ENCODE peak calls at places on chromosomes 16 and 17, in seven cellular contexts. M is GM06990, N is A549, T is IMR-90, V is kidney epithelial cell, Z is adrenal gland, S is lower lobe of right lung. J is an unnamed sample.
A peak's percentile ranks its signal among the peaks of the same experiment; 100 is the strongest.

GRCh38 chr17:17362531-17362930 is 59.4 kb downstream of the NT5M start:
- DNase-seq in M (no peak), N (no peak), T (no peak), V (no peak), Z (no peak), S (no peak), J (no peak)

GRCh38 chr17:338442-339192 is 14.0 kb downstream of the RPH3AL start:
- DNase-seq in M (no peak), N (no peak), T (no peak), V (no peak), Z (peak; percentile 85), S (no peak), J (no peak)

GRCh38 chr16:86609115-86609514 is 30.8 kb downstream of the FOXL1 start:
- DNase-seq in M (no peak), N (no peak), T (peak; percentile 94), V (peak; percentile 77), Z (no peak), S (no peak), J (peak; percentile 94)

GRCh38 chr17:8013731-8014557 is 11.5 kb downstream of the GUCY2D start:
- DNase-seq in M (no peak), N (no peak), T (no peak), V (no peak), Z (no peak), S (no peak), J (no peak)

GRCh38 chr16:2308089-2308962 is 32.2 kb downstream of the ABCA3 start:
- DNase-seq in M (no peak), N (no peak), T (no peak), V (no peak), Z (no peak), S (no peak), J (no peak)

GRCh38 chr16:86300746-86301480 is 209.4 kb upstream of the FOXF1 start:
- DNase-seq in M (no peak), N (no peak), T (peak; percentile 85), V (no peak), Z (no peak), S (no peak), J (no peak)

GRCh38 chr17:2337811-2338657 is 733 bp downstream of the SGSM2 start:
- DNase-seq in M (peak; percentile 76), N (peak; percentile 91), T (peak; percentile 44), V (no peak), Z (peak; percentile 74), S (peak; percentile 82), J (no peak)

GRCh38 chr16:13425840-13426239 is 494.1 kb upstream of the ERCC4 start:
- DNase-seq in M (no peak), N (no peak), T (no peak), V (no peak), Z (no peak), S (no peak), J (no peak)

GRCh38 chr17:61874075-61874474 is 10.7 kb upstream of the BRIP1 start:
- DNase-seq in M (no peak), N (no peak), T (no peak), V (no peak), Z (no peak), S (no peak), J (no peak)

GRCh38 chr17:37117743-37118142 is 169.0 kb downstream of the AATF start:
- DNase-seq in M (no peak), N (no peak), T (no peak), V (no peak), Z (no peak), S (no peak), J (no peak)

GRCh38 chr17:18961634-18962493 is 9.9 kb downstream of the SLC5A10 start:
- DNase-seq in M (peak; percentile 40), N (peak; percentile 66), T (peak; percentile 43), V (no peak), Z (no peak), S (no peak), J (no peak)

GRCh38 chr17:57527437-57528083 is 217.5 kb downstream of the CCDC182 start:
- DNase-seq in M (no peak), N (no peak), T (no peak), V (no peak), Z (no peak), S (no peak), J (no peak)

GRCh38 chr16:70665113-70665694 is 18.8 kb downstream of the IL34 start:
- DNase-seq in M (no peak), N (no peak), T (no peak), V (no peak), Z (no peak), S (no peak), J (no peak)

GRCh38 chr16:997440-998051 is 16.0 kb downstream of the SOX8 start:
- DNase-seq in M (no peak), N (peak; percentile 72), T (peak; percentile 41), V (no peak), Z (no peak), S (no peak), J (no peak)

GRCh38 chr16:525520-526180 is 1.9 kb upstream of the CAPN15 start:
- DNase-seq in M (peak; percentile 72), N (peak; percentile 68), T (peak; percentile 92), V (peak; percentile 93), Z (peak; percentile 44), S (no peak), J (peak; percentile 57)

GRCh38 chr17:82956726-82957468 is 117.1 kb upstream of the ZNF750 start:
- DNase-seq in M (no peak), N (no peak), T (no peak), V (no peak), Z (no peak), S (no peak), J (no peak)

GRCh38 chr16:70162041-70162451 is 11.5 kb upstream of the CLEC18C start:
- DNase-seq in M (no peak), N (peak; percentile 66), T (peak; percentile 80), V (peak; percentile 57), Z (peak; percentile 16), S (no peak), J (peak; percentile 38)

GRCh38 chr16:57470683-57471082 is 8.2 kb downstream of the POLR2C start:
- DNase-seq in M (no peak), N (no peak), T (no peak), V (no peak), Z (peak; percentile 77), S (peak; percentile 81), J (no peak)

GRCh38 chr16:25256821-25257503 is 683 bp downstream of the ZKSCAN2 start:
- DNase-seq in M (no peak), N (peak; percentile 31), T (peak; percentile 15), V (peak; percentile 47), Z (peak; percentile 18), S (peak; percentile 47), J (no peak)

GRCh38 chr16:2244926-2245795 is 6.2 kb downstream of the ECI1 start:
- DNase-seq in M (no peak), N (no peak), T (no peak), V (no peak), Z (no peak), S (no peak), J (no peak)

GRCh38 chr17:42577532-42578281 is at the start of gene PSMC3IP:
- DNase-seq in M (peak; percentile 94), N (peak; percentile 99), T (peak; percentile 92), V (peak; percentile 80), Z (peak; percentile 96), S (peak; percentile 96), J (peak; percentile 65)
- TF ChIP-seq CTCF in M (peak; percentile 57), N (peak; percentile 37), T (peak; percentile 56), V (peak; percentile 46), Z (peak; percentile 35), S (no peak), J (peak; percentile 68)

DNA sequence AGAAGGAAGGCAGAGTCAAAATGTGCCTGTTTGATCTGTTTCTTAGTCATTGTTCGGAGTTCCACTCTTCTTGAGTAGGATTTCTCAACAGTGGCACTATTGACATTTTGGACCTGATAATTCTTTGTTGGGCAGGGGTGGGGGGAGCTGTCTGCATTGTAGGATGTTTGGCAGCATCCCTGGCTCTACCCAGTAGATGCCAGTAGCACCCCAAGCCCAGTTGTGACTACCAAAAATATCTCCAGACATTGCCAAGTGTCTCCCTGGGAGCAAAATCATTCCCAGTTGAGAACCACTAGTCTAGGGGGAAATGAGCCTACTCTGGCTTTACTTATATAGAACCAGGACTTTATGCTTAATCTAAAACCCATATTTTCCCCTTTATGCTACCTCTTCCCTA is 1.1 kb upstream of the GFOD2 start:
- DNase-seq in M (no peak), N (no peak), T (no peak), V (no peak), Z (no peak), S (no peak), J (no peak)
- H3K4me3 ChIP-seq in M (peak overlapping the region; percentile 76), N (peak overlapping the region; percentile 90), T (peak overlapping the region; percentile 89), V (no peak overlapping the region), Z (no peak overlapping the region), S (peak overlapping the region; percentile 96), J (peak overlapping the region; percentile 89)

DNA sequence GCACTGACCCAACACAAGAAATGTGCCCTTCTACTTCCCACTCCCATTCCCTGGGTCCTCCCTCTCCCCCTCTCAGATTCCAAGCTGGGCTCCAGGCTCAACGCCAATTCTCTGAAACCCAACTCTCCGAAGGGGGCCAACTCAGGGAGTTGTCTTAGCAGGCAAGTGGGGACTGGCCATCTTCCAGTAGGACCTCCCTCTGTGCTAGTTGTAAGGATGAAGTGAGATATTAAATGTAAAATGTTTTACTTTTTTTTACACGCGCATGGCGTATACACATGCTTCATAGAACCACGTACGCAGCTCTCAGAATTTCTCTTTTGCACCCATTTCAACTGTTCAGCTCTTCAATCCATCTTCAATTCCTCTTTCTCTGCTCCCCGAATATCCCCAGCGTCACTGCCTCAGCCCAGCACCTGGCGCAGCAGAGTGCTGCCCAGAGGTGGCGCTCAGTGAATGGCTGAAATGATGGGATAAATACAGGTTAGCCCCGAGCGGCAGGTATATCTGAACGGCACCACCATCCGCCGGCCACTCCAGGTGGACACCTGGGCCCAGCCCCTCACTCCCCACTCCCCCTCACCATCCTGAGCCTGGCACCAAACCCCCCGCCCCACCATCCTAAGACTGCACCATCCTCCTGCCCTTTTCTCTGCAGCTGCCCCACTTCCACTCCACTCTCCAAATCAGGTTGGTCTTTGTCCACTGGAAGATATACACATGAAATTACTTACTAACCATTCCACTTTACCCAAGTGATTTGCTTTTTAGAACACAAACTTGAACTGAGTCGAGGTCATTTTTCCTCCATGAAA is 43.9 kb upstream of the TNRC6C start:
- DNase-seq in M (no peak), N (peak; percentile 40), T (no peak), V (no peak), Z (no peak), S (no peak), J (no peak)
- TF ChIP-seq CTCF in M (peak; percentile 34), N (peak; percentile 21), T (no peak), V (peak; percentile 6), Z (no peak), S (no peak), J (no peak)

GRCh38 chr16:74698220-74698619 is 2.4 kb downstream of the MLKL start:
- DNase-seq in M (no peak), N (no peak), T (peak; percentile 8), V (no peak), Z (no peak), S (no peak), J (no peak)
- H3K4me3 ChIP-seq in M (peak overlapping the region; percentile 50), N (peak overlapping the region; percentile 2), T (no peak overlapping the region), V (no peak overlapping the region), Z (no peak overlapping the region), S (peak overlapping the region; percentile 76), J (no peak overlapping the region)